ENCODE peak calls at places on chromosomes 4 and X, in six cellular contexts. Y, D, H, C, M and F are unnamed samples.

GRCh38 chr4:74219241-74219640 is 61.3 kb downstream of the MTHFD2L start:
- DNase-seq in M (no peak), H (no peak), D (no peak), C (no peak), Y (no peak), F (no peak)

GRCh38 chrX:1336331-1337143 is at the start of gene IL3RA:
- DNase-seq in M (no peak), C (peak), Y (no peak), D (no peak), H (peak), F (no peak)

GRCh38 chrX:22800360-22800759 is 199.4 kb upstream of the DDX53 start:
- DNase-seq in Y (no peak), M (peak), C (no peak), D (no peak), H (peak), F (no peak)

GRCh38 chr4:105808459-105809041 is 86.7 kb upstream of the NPNT start:
- DNase-seq in H (no peak), D (no peak), M (peak), C (no peak), Y (peak), F (no peak)

GRCh38 chr4:77449996-77450395 is 155.6 kb upstream of the CXCL13 start:
- DNase-seq in D (no peak), C (no peak), M (no peak), Y (no peak), H (no peak), F (no peak)

GRCh38 chr4:174764105-174764729 is 64.8 kb downstream of the GLRA3 start:
- DNase-seq in H (no peak), Y (no peak), M (peak), C (no peak), D (no peak), F (no peak)

GRCh38 chrX:74492720-74493201 is 71.5 kb downstream of the SLC16A2 start:
- DNase-seq in M (peak), Y (no peak), C (no peak), H (no peak), D (no peak), F (no peak)

GRCh38 chrX:71181558-71181909 is 36.9 kb downstream of the NLGN3 start:
- DNase-seq in C (no peak), M (no peak), Y (no peak), D (no peak), H (peak), F (no peak)

GRCh38 chr4:120517966-120518365 is 404.6 kb downstream of the PRDM5 start:
- DNase-seq in M (peak), H (peak), D (no peak), Y (peak), C (no peak), F (no peak)

GRCh38 chr4:104591505-104591904 is 96.8 kb upstream of the CXXC4 start:
- DNase-seq in Y (no peak), D (no peak), C (no peak), M (no peak), H (no peak), F (no peak)

GRCh38 chr4:41784191-41784979 is 35.9 kb upstream of the PHOX2B start:
- DNase-seq in Y (no peak), C (no peak), M (no peak), D (no peak), H (no peak), F (no peak)

GRCh38 chrX:135596495-135596894 is 76.0 kb downstream of the INTS6L start:
- DNase-seq in C (peak), Y (no peak), H (peak), D (no peak), M (peak), F (no peak)

GRCh38 chrX:132216806-132217202 is 2.4 kb downstream of the RAP2C start:
- DNase-seq in D (no peak), H (no peak), M (peak), Y (no peak), C (no peak), F (no peak)

DNA sequence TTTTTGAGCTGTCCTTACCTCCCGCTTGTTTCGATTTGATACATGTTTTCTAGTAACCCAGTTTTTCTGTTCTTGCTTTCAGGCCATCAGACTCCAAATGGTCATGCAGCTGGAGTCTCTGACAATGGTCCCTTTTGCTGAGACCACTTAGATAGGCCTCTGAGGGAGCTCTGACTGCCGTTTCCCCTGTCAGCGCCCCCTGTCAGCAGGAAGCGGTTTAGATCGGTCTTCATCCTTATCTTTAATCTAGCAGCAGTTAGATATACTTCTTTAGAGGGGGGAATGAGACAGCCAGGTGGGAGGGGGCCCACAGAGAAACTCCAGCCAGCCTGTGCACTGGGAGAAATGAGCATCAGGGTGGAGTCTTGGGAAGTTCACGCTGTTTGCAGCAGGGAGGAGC is 457.9 kb downstream of the GPAT3 start:
- DNase-seq in Y (no peak), H (no peak), M (no peak), C (no peak), D (no peak), F (no peak)
- TF ChIP-seq CTCF in Y (no peak), H (no peak), M (peak), C (no peak), D (no peak), F (no peak)

GRCh38 chr4:143336828-143337599 is at the start of gene GAB1:
- DNase-seq in C (peak), H (peak), D (peak), M (peak), Y (peak), F (peak)
- TF ChIP-seq CTCF in C (peak), H (peak), D (peak), M (no peak), Y (peak), F (peak)

GRCh38 chrX:81957318-81957717 is 755.4 kb downstream of the SH3BGRL start:
- DNase-seq in C (no peak), Y (no peak), D (no peak), H (no peak), M (peak), F (no peak)

GRCh38 chrX:81957900-81958545 is 756.1 kb downstream of the SH3BGRL start:
- DNase-seq in Y (no peak), H (no peak), D (no peak), C (no peak), M (peak), F (no peak)
- TF ChIP-seq CTCF in Y (no peak), H (no peak), D (peak), C (peak), M (peak), F (no peak)

GRCh38 chr4:17111959-17112659 is 213.7 kb upstream of the LDB2 start:
- DNase-seq in D (no peak), Y (no peak), C (no peak), M (peak), H (no peak), F (no peak)
- TF ChIP-seq CTCF in D (no peak), Y (no peak), C (peak), M (peak), H (no peak), F (peak)

DNA sequence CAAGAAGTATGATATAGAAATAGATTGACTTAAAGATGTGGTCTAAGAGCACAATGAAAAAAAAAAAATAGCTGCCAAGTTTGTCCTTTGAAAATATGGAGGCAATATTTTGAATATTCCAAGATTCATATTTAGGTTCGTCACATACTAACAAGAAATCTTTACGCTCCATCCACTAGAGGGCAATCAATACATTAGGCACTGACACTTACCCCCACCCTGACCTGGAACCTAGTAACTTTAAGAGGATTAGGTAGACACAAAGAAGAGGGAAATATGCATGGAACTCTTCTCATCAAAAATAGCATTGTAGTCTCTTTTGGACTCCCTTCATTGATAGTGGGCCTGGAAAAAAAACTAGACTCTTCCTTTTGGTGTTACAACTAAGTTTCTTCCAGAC is 1108.1 kb downstream of the PCDH19 start:
- DNase-seq in C (no peak), D (no peak), M (peak), H (no peak), Y (no peak), F (no peak)
- TF ChIP-seq CTCF in C (no peak), D (no peak), M (peak), H (no peak), Y (no peak), F (peak)

GRCh38 chr4:52983563-52984303 is 121.6 kb downstream of the RASL11B start:
- DNase-seq in Y (peak), C (no peak), H (peak), M (peak), D (no peak), F (no peak)

GRCh38 chr4:52979020-52979419 is 116.9 kb downstream of the RASL11B start:
- DNase-seq in H (no peak), M (peak), D (no peak), C (no peak), Y (no peak), F (no peak)

GRCh38 chr4:52979821-52980590 is 117.9 kb downstream of the RASL11B start:
- DNase-seq in Y (no peak), D (no peak), M (no peak), H (no peak), C (no peak), F (no peak)

GRCh38 chr4:52984469-52984868 is 122.4 kb downstream of the RASL11B start:
- DNase-seq in H (no peak), C (no peak), M (peak), D (no peak), Y (no peak), F (no peak)

DNA sequence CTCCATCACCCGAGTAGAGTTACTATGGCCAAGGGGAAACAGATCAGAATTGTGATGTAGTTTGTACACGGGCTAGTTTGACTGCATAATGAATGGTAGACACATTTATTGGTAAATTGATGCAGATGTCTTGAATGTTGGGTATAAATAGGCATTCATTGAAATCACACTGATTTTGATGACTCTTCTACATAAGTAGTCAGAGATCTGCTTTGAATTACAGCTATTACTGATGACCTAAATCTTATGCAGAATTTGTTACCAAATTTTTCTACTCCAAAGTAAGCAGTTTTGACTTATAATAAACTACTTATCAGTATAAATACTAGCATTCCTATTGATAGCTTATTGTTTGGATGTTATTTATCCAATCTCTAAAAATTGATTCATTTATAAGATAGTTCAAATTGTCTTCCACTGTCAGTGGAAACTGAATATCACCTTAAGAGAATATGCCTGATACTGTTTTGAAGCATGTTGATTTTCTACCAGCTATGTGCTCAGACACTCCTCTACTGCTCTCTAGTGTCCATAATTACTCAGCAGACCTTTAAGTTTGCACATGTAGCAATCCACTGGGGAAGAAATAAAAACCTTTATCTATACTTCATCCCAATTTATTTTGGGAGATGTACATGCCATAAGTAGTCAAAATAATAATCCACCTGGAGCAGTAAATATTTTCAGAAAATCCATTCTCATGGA is 120.3 kb downstream of the RASL11B start:
- DNase-seq in Y (no peak), D (no peak), M (peak), C (no peak), H (no peak), F (no peak)
- TF ChIP-seq CTCF in Y (no peak), D (peak), M (peak), C (peak), H (peak), F (peak)

GRCh38 chr4:155530290-155530689 is 136.4 kb upstream of the GUCY1A1 start:
- DNase-seq in Y (no peak), C (no peak), H (no peak), M (no peak), D (no peak), F (no peak)

GRCh38 chr4:155530857-155531256 is 135.8 kb upstream of the GUCY1A1 start:
- DNase-seq in Y (no peak), D (no peak), H (no peak), C (no peak), M (no peak), F (no peak)

GRCh38 chr4:155529197-155529596 is 137.5 kb upstream of the GUCY1A1 start:
- DNase-seq in Y (no peak), M (peak), D (no peak), C (no peak), H (no peak), F (no peak)

GRCh38 chr4:155529761-155530160 is 136.9 kb upstream of the GUCY1A1 start:
- DNase-seq in M (no peak), Y (no peak), H (no peak), C (no peak), D (no peak), F (no peak)

GRCh38 chr4:155532373-155532772 is 134.3 kb upstream of the GUCY1A1 start:
- DNase-seq in C (no peak), M (no peak), Y (no peak), D (no peak), H (no peak), F (no peak)
- TF ChIP-seq CTCF in C (no peak), M (no peak), Y (no peak), D (no peak), H (no peak), F (no peak)

GRCh38 chr4:6548201-6548881 is 26.6 kb upstream of the MAN2B2 start:
- DNase-seq in D (no peak), H (no peak), Y (no peak), C (no peak), M (peak), F (no peak)
- TF ChIP-seq CTCF in D (no peak), H (no peak), Y (no peak), C (peak), M (peak), F (peak)

GRCh38 chrX:48539345-48540014 is at the start of gene TBC1D25:
- DNase-seq in D (peak), C (peak), M (peak), H (peak), Y (peak), F (peak)
- TF ChIP-seq CTCF in D (peak), C (peak), M (no peak), H (peak), Y (no peak), F (peak)

DNA sequence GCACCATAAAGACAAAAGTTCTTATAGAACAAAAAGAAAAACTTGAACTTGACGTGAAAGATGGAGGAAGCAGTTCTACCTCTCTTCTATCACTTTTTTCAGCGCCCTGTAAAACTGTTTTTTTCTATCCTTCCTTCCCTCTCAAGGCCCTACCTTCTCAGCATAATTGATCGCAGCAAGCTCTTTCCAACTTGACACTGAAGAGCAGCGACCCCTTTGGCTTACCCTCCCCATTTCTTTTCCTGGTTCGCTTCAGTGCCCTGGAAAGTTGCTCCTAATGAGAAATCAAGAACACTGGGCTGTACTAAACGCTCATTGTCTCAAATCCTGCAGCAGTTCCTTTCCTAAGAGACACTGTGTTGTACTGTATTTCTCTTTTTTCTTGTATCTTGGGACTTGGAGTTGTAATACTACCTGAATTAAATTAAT is 150.6 kb upstream of the SLC4A4 start:
- DNase-seq in C (no peak), D (no peak), M (no peak), Y (no peak), H (peak), F (no peak)
- TF ChIP-seq CTCF in C (no peak), D (no peak), M (no peak), Y (no peak), H (no peak), F (peak)